ENCODE peak calls at places on chromosomes 5 and 9, in four cellular contexts. E is NCI-H1105, M is lung microvascular endothelial cell, I is AG09319. U is an unnamed sample.

GRCh38 chr5:113118765-113119164 is 142.2 kb downstream of the DCP2 start:
- DNase-seq in E (no peak), M (no peak), I (no peak), U (no peak)

GRCh38 chr5:151699071-151699901 is 12.6 kb upstream of the SPARC start:
- DNase-seq in E (no peak), M (peak; percentile 94), I (peak; percentile 96), U (no peak)

GRCh38 chr5:161064800-161065199 is 212.8 kb upstream of the ATP10B start:
- DNase-seq in E (peak; percentile 33), M (no peak), I (no peak), U (no peak)

GRCh38 chr9:112747094-112747493 is 3.5 kb upstream of the SNX30 start:
- DNase-seq in E (no peak), M (no peak), I (no peak), U (no peak)

GRCh38 chr5:79843450-79844388 is 147.3 kb downstream of the MTX3 start:
- DNase-seq in E (no peak), M (no peak), I (no peak), U (no peak)

GRCh38 chr5:137605377-137605776 is 106.3 kb upstream of the SPOCK1 start:
- DNase-seq in E (no peak), M (no peak), I (no peak), U (no peak)

GRCh38 chr9:101176384-101176783 is 147.9 kb downstream of the PLPPR1 start:
- DNase-seq in E (no peak), M (no peak), I (no peak), U (no peak)

GRCh38 chr5:95734916-95735315 is 3.8 kb downstream of the RHOBTB3 start:
- DNase-seq in E (no peak), M (no peak), I (no peak), U (no peak)

GRCh38 chr5:176535655-176536131 is 1.5 kb downstream of the RNF44 start:
- DNase-seq in E (no peak), M (no peak), I (no peak), U (no peak)